ENCODE peak calls at places on chromosomes 6 and 20, in seven cellular contexts. L is esophagus squamous epithelium, H is endothelial cell of umbilical vein, O is heart left ventricle, V is stomach, U is adrenal gland, T is tibial nerve. M is an unnamed sample.

GRCh38 chr20:63332488-63333240 is 28.5 kb downstream of the CHRNA4 start:
- DNase-seq in O (no peak), L (no peak), T (no peak), H (no peak), U (no peak), V (no peak), M (no peak)

GRCh38 chr6:156779206-156780116 is 2.3 kb downstream of the ARID1B start:
- DNase-seq in T (peak), H (peak), V (peak), L (no peak), U (peak), O (peak), M (peak)

GRCh38 chr6:70520575-70520974 is 46.2 kb upstream of the SDHAF4 start:
- DNase-seq in V (no peak), T (no peak), O (no peak), U (no peak), L (no peak), H (peak), M (no peak)

GRCh38 chr20:51803157-51803854 is 985 bp upstream of the SALL4 start:
- DNase-seq in L (no peak), U (no peak), T (no peak), O (no peak), H (no peak), V (no peak), M (no peak)

GRCh38 chr6:155215906-155216305 is 47.9 kb upstream of the CLDN20 start:
- DNase-seq in V (no peak), H (no peak), T (no peak), L (no peak), O (no peak), U (no peak), M (no peak)

GRCh38 chr20:50136822-50137599 is 16.5 kb downstream of the PEDS1 start:
- DNase-seq in L (no peak), U (no peak), O (no peak), V (no peak), T (no peak), H (no peak), M (no peak)

GRCh38 chr6:123925360-123925759 is 121.7 kb downstream of the NKAIN2 start:
- DNase-seq in L (no peak), V (no peak), T (no peak), U (no peak), H (peak), O (no peak), M (no peak)

GRCh38 chr6:144148891-144149290 is 1.4 kb upstream of the STX11 start:
- DNase-seq in H (peak), U (no peak), O (no peak), T (no peak), L (no peak), V (no peak), M (no peak)

GRCh38 chr6:148599967-148600426 is 146.8 kb upstream of the UST start:
- DNase-seq in H (no peak), V (no peak), L (no peak), O (no peak), T (no peak), U (no peak), M (no peak)

GRCh38 chr6:44788387-44788981 is 401.0 kb downstream of the CDC5L start:
- DNase-seq in H (no peak), U (no peak), V (no peak), O (no peak), T (no peak), L (no peak), M (no peak)

DNA sequence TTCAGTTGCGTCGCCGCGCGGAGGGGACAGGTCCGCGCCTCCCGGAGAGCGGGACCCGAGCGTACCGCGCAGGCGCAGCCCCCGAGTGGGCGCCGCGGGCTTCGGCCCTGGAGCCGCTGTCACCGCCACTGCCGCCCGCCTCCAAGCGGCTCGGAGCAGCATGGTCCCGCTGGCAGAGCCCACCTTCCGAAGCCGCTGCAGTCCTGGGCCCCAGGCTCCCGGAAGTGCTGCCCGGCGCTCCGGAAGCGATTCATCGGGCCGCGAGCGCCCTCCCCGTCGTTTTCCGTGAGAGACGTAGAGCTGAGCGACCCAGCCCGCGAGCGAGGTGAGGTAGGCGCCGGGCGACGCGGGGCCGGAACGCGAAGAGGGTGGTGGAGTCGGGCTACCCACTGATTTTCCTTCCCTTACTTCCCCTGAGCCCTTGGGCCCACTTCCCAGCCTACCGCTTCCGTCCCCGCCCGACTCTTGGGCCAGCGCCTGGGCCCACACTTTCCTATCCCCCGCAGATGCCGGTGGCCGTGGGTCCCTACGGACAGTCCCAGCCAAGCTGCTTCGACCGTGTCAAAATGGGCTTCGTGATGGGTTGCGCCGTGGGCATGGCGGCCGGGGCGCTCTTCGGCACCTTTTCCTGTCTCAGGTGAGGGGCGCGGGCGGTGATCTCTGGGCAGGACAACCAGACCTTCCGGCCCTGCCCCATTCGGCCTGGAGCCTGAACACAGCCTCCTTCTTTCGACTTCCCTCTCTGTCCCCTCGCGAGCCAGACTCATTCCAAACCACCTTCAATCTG is at the start of the genes NFS1 and ROMO1:
- DNase-seq in O (peak), T (peak), L (peak), V (peak), H (peak), U (peak), M (peak)
- TF ChIP-seq POLR2A in O (peak), T (peak), L (peak), V (no peak), H (peak), U (peak), M (peak)

DNA sequence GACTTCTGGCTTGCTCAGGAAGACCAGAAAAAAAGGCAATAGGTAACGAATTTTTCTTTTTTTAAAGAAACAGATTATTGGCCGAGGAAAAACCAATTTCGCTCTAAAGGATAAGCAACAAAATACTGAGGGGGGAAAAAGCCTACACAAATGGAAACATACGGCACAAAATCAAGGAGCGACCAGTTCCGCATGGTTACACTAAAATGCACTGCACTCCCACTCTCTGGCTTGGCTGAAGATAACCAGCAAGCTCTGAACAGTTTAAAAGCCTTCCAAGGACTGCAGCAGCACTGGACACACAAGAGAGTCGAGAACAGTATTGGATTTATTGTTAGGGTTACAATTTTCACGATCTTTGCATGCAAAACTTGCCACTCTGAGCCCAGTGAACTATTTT is 881 bp upstream of the MAP7 start:
- DNase-seq in L (no peak), U (no peak), T (no peak), H (no peak), V (no peak), O (no peak), M (no peak)
- H3K4me3 ChIP-seq in L (peak), U (peak), T (no peak), H (no peak), V (peak), O (no peak), M (peak)

GRCh38 chr20:36941403-36941835 is 10.1 kb downstream of the SAMHD1 start:
- DNase-seq in O (no peak), H (peak), V (no peak), T (no peak), L (no peak), U (peak), M (no peak)

GRCh38 chr20:36932476-36933426 is 18.8 kb downstream of the SAMHD1 start:
- DNase-seq in V (no peak), U (no peak), L (no peak), H (no peak), O (no peak), T (no peak), M (peak)

DNA sequence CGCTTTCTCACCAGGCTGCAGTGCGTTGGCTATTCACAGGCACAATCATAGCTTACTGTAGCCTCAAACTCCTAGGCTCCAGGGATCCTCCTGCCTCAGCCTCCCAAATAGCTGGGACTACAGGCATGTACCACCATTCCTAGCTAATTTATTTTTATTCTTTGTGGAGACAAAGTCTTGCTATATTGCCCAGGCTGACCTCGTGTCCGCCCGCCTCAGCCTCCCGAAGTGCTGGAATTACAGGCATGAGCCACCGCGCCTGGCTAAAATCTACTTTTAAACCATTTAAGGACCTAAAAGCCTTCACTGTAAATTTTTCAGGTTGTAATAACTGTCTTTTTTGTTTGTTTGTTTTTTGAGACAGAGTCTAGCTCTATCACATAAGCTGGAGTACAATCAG is 15.2 kb downstream of the SAMHD1 start:
- DNase-seq in T (no peak), L (no peak), V (no peak), U (no peak), H (no peak), O (no peak), M (peak)
- H3K27ac ChIP-seq in T (peak), L (peak), V (peak), U (peak), H (no peak), O (peak), M (no peak)

GRCh38 chr6:110367825-110368224 is 9.7 kb upstream of the METTL24 start:
- DNase-seq in L (no peak), O (no peak), T (no peak), U (no peak), V (no peak), H (no peak), M (no peak)
- TF ChIP-seq POLR2A in L (no peak), O (no peak), T (no peak), U (no peak), V (no peak), H (no peak), M (no peak)

DNA sequence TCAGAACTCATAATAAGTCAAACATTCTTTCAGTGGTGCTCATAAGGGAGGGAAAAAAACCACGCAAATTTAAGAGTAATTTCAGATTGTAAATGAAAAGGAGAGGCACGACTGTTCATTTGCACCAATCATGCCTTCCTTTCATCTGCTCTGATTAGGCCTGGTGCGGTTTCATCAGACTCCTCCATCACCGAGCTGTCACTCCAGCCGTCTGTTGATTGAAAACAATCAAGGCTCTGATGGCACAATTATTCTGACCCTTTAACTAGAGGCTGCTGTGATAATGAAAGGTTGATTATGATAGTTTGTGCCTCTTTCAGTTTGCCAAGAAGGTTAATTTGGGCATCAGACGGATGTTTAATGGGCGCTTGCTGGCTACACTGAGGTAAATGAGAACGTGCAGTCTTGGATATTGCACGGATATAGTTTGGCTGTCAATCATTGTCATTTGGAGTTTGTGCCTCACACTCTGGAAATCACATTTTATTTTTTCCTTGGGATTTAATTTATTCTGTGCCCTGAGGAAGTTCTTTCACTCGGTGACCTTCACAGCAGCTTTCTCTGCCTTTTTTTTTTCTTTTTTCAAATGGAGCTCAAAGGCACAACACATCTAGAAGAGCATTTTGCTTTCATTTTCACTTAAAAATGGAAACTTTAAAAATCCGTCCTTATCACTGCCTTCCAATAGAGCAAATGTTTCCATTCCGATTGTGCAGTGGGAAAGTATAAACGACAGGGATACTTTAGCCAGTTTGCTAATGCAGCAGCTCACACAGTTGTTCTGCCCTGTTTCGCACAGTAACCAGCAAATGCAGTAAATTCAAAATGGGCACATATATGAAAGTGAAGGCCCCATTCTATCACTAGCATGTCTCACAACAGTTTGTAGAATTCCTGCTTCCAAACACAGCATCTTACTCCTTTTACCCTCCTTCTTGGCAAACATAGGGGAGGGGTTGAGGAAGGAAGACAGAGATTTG is 172.8 kb downstream of the KLHL32 start:
- DNase-seq in L (no peak), T (no peak), U (no peak), O (no peak), V (no peak), H (peak), M (no peak)
- H3K4me3 ChIP-seq in L (no peak), T (peak), U (peak), O (peak), V (no peak), H (no peak), M (no peak)

M was measured in Peyer's patch.